ENCODE peak calls at places on chromosomes 13 and 19, in four cellular contexts. J, H, M and S are unnamed samples. For H3K4me1 and H3K27me3, the result is how much of the 10 kb centered on the place peaks cover.

GRCh38 chr19:55693336-55693974 is 18.4 kb downstream of the EPN1 start:
- DNase-seq in J (no peak), H (no peak), M (no peak), S (no peak)

GRCh38 chr19:32201661-32202060 is 143.7 kb upstream of the ZNF507 start:
- DNase-seq in J (no peak), H (no peak), M (no peak), S (no peak)

GRCh38 chr19:39645800-39646411 is 9.8 kb upstream of the LGALS16 start:
- DNase-seq in J (no peak), H (no peak), M (peak), S (no peak)

GRCh38 chr19:14404322-14404721 is 14.8 kb downstream of the DDX39A start:
- DNase-seq in J (no peak), H (no peak), M (no peak), S (no peak)

GRCh38 chr13:31742102-31742695 is 2.9 kb downstream of the RXFP2 start:
- DNase-seq in J (peak), H (peak), M (peak), S (peak)

GRCh38 chr13:110841846-110842245 is 73.0 kb downstream of the ANKRD10 start:
- DNase-seq in J (no peak), H (no peak), M (peak), S (no peak)

GRCh38 chr19:32874605-32875004 is 5.0 kb upstream of the SLC7A9 start:
- DNase-seq in J (no peak), H (no peak), M (no peak), S (no peak)

GRCh38 chr19:47036233-47036651 is 12.2 kb downstream of the TMEM160 start:
- DNase-seq in J (no peak), H (no peak), M (peak), S (no peak)

GRCh38 chr19:13493516-13494310 is 12.6 kb downstream of the CACNA1A start:
- DNase-seq in J (no peak), H (no peak), M (peak), S (no peak)

GRCh38 chr19:40666803-40667438 is 23.5 kb downstream of the NUMBL start:
- DNase-seq in J (no peak), H (no peak), M (no peak), S (no peak)
- H3K27ac ChIP-seq in J (no peak), H (peak), M (peak), S (no peak)

GRCh38 chr19:17719730-17720486 is 628 bp downstream of the MAP1S start:
- DNase-seq in J (no peak), H (no peak), M (peak), S (no peak)
- H3K4me1 ChIP-seq in J (under half), H (under half), M (under half), S (under half)

GRCh38 chr19:1289395-1290244 is 3.9 kb downstream of the EFNA2 start:
- DNase-seq in J (no peak), H (no peak), M (no peak), S (no peak)
- H3K27me3 ChIP-seq in J (half or more), H (half or more), M (under half), S (under half)

GRCh38 chr19:45444318-45445041 is 20.8 kb upstream of the ERCC1 start:
- DNase-seq in J (peak), H (peak), M (peak), S (peak)

GRCh38 chr19:45442927-45443461 is 19.3 kb upstream of the ERCC1 start:
- DNase-seq in J (peak), H (peak), M (peak), S (peak)

GRCh38 chr19:45440873-45441654 is 17.3 kb upstream of the ERCC1 start:
- DNase-seq in J (no peak), H (no peak), M (peak), S (no peak)

GRCh38 chr19:45443462-45444317 is 20.0 kb upstream of the ERCC1 start:
- DNase-seq in J (peak), H (peak), M (peak), S (peak)

DNA sequence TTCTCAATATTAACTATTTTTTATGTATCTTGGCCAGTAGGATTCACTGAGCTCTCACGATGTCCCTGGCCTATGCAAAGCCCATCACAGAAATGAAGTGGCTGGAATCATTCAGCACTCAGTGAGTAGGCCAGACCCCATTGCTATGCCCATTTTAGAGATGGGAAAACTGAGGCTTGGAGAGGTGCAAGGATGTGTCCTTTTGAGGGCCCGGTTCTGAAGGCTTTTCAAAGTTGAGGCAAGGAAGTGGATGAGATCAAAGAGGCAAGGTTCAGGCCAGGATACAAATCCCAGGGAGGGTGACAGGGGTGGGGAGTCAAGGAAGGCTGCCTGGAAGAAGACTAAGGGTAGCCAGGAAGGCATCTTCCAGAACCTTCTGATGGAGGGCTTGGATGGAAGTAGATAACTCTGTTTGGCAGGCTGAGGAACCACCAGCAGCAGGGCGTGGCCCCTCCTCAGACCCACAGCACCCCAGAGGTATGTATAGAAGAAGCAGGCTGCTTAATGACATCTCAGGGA is 18.8 kb upstream of the ERCC1 start:
- DNase-seq in J (no peak), H (no peak), M (no peak), S (no peak)
- H3K27ac ChIP-seq in J (peak), H (peak), M (peak), S (no peak)